ENCODE peak calls at places on chromosomes 6 and 20, in ten cellular contexts. G, K, S, B, M, E, A, D, T and C are unnamed samples.

GRCh38 chr20:18176318-18176785 is 38.7 kb downstream of the KAT14 start:
- DNase-seq in S (no peak), B (no peak), A (no peak), K (no peak), T (no peak), E (no peak), M (no peak), G (no peak), D (no peak), C (no peak)

GRCh38 chr6:164827537-164827936 is 481.9 kb downstream of the C6orf118 start:
- DNase-seq in A (no peak), S (no peak), T (no peak), D (no peak), M (no peak), E (no peak), K (no peak), G (no peak), B (no peak), C (no peak)

GRCh38 chr20:47506850-47507249 is 5.2 kb downstream of the NCOA3 start:
- DNase-seq in G (no peak), B (no peak), M (no peak), E (no peak), K (no peak), S (no peak), A (no peak), D (no peak), T (no peak), C (no peak)

GRCh38 chr6:67933278-67933677 is 701.8 kb upstream of the ADGRB3 start:
- DNase-seq in B (peak; percentile 1), T (no peak), D (no peak), E (no peak), K (no peak), G (no peak), A (no peak), M (no peak), S (no peak), C (no peak)

GRCh38 chr20:14210146-14210545 is 127.3 kb downstream of the FLRT3 start:
- DNase-seq in S (no peak), M (no peak), A (no peak), G (no peak), K (no peak), B (no peak), D (no peak), E (peak; percentile 17), T (no peak), C (no peak)

GRCh38 chr6:139983555-139984276 is 609.3 kb upstream of the CITED2 start:
- DNase-seq in G (no peak), S (no peak), T (no peak), E (no peak), B (peak; percentile 90), M (peak; percentile 87), A (no peak), K (no peak), D (no peak), C (no peak)

GRCh38 chr20:46835418-46835817 is 59.2 kb upstream of the EYA2 start:
- DNase-seq in S (no peak), M (peak; percentile 17), D (no peak), G (no peak), E (no peak), B (peak; percentile 11), T (no peak), A (no peak), K (no peak), C (no peak)

GRCh38 chr20:2485662-2486061 is 15.1 kb upstream of the SNRPB start:
- DNase-seq in D (no peak), G (peak; percentile 48), K (no peak), E (no peak), S (no peak), B (no peak), T (no peak), M (no peak), A (no peak), C (no peak)

GRCh38 chr6:161406633-161407032 is 132.8 kb upstream of the AGPAT4 start:
- DNase-seq in B (peak; percentile 100), M (peak; percentile 92), K (no peak), S (no peak), G (no peak), T (no peak), D (no peak), A (no peak), E (no peak), C (no peak)